ENCODE peak calls at places on chromosomes 7 and 10, in ten cellular contexts. One of them, this sample, is unnamed.

GRCh38 chr7:23759556-23760391 is 49.8 kb downstream of the STK31 start:
- DNase-seq in brain microvascular endothelial cell: peak; percentile 16
- DNase-seq in prostate gland: peak; percentile 61
- DNase-seq in astrocyte of the spinal cord: peak; percentile 77
- DNase-seq in GM23338: no peak
- DNase-seq in dorsolateral prefrontal cortex: no peak
- DNase-seq in HL-60: no peak
- DNase-seq in AG09309: no peak
- DNase-seq in fibroblast of lung: no peak
- DNase-seq in Peyer's patch: no peak
- DNase-seq in this sample: no peak

GRCh38 chr10:131775444-131775832 is 125.4 kb upstream of the PPP2R2D start:
- DNase-seq in AG09309: no peak
- DNase-seq in prostate gland: no peak
- DNase-seq in GM23338: no peak
- DNase-seq in dorsolateral prefrontal cortex: no peak
- DNase-seq in brain microvascular endothelial cell: no peak
- DNase-seq in Peyer's patch: no peak
- DNase-seq in HL-60: no peak
- DNase-seq in astrocyte of the spinal cord: no peak
- DNase-seq in fibroblast of lung: no peak
- DNase-seq in this sample: no peak

GRCh38 chr7:113331155-113331898 is 213.0 kb upstream of the SMIM30 start:
- DNase-seq in prostate gland: no peak
- DNase-seq in HL-60: no peak
- DNase-seq in dorsolateral prefrontal cortex: no peak
- DNase-seq in fibroblast of lung: no peak
- DNase-seq in astrocyte of the spinal cord: no peak
- DNase-seq in GM23338: peak; percentile 65
- DNase-seq in AG09309: no peak
- DNase-seq in brain microvascular endothelial cell: no peak
- DNase-seq in Peyer's patch: no peak
- DNase-seq in this sample: no peak

GRCh38 chr10:124628676-124629021 is 115.5 kb downstream of the FAM53B start:
- DNase-seq in brain microvascular endothelial cell: no peak
- DNase-seq in dorsolateral prefrontal cortex: no peak
- DNase-seq in astrocyte of the spinal cord: no peak
- DNase-seq in HL-60: no peak
- DNase-seq in Peyer's patch: no peak
- DNase-seq in AG09309: no peak
- DNase-seq in GM23338: no peak
- DNase-seq in prostate gland: no peak
- DNase-seq in fibroblast of lung: no peak
- DNase-seq in this sample: no peak

GRCh38 chr7:119175916-119176627 is 951.6 kb downstream of the ANKRD7 start:
- DNase-seq in prostate gland: peak; percentile 19
- DNase-seq in brain microvascular endothelial cell: peak; percentile 65
- DNase-seq in Peyer's patch: no peak
- DNase-seq in astrocyte of the spinal cord: peak; percentile 76
- DNase-seq in fibroblast of lung: peak; percentile 82
- DNase-seq in AG09309: no peak
- DNase-seq in HL-60: peak; percentile 56
- DNase-seq in GM23338: peak; percentile 98
- DNase-seq in dorsolateral prefrontal cortex: peak; percentile 65
- DNase-seq in this sample: peak; percentile 81

GRCh38 chr10:87092356-87092860 is 2.2 kb downstream of the GLUD1 start:
- DNase-seq in brain microvascular endothelial cell: peak; percentile 23
- DNase-seq in HL-60: no peak
- DNase-seq in GM23338: peak; percentile 46
- DNase-seq in dorsolateral prefrontal cortex: no peak
- DNase-seq in prostate gland: peak; percentile 44
- DNase-seq in fibroblast of lung: peak; percentile 62
- DNase-seq in AG09309: no peak
- DNase-seq in Peyer's patch: no peak
- DNase-seq in astrocyte of the spinal cord: peak; percentile 67
- DNase-seq in this sample: no peak

GRCh38 chr10:106136175-106136574 is 1028.3 kb downstream of the SORCS1 start:
- DNase-seq in dorsolateral prefrontal cortex: no peak
- DNase-seq in HL-60: no peak
- DNase-seq in GM23338: no peak
- DNase-seq in brain microvascular endothelial cell: no peak
- DNase-seq in fibroblast of lung: no peak
- DNase-seq in Peyer's patch: no peak
- DNase-seq in AG09309: no peak
- DNase-seq in astrocyte of the spinal cord: no peak
- DNase-seq in prostate gland: no peak
- DNase-seq in this sample: no peak

GRCh38 chr7:40015790-40016296 is 65.8 kb downstream of the CDK13 start:
- DNase-seq in brain microvascular endothelial cell: peak; percentile 11
- DNase-seq in dorsolateral prefrontal cortex: peak; percentile 39
- DNase-seq in Peyer's patch: no peak
- DNase-seq in prostate gland: peak; percentile 23
- DNase-seq in GM23338: no peak
- DNase-seq in fibroblast of lung: peak; percentile 66
- DNase-seq in astrocyte of the spinal cord: peak; percentile 60
- DNase-seq in HL-60: peak; percentile 18
- DNase-seq in AG09309: no peak
- DNase-seq in this sample: peak; percentile 62

GRCh38 chr7:112081778-112082177 is 124.4 kb downstream of the DOCK4 start:
- DNase-seq in astrocyte of the spinal cord: no peak
- DNase-seq in brain microvascular endothelial cell: no peak
- DNase-seq in fibroblast of lung: no peak
- DNase-seq in GM23338: no peak
- DNase-seq in prostate gland: no peak
- DNase-seq in dorsolateral prefrontal cortex: peak; percentile 23
- DNase-seq in HL-60: peak; percentile 87
- DNase-seq in Peyer's patch: no peak
- DNase-seq in AG09309: no peak
- DNase-seq in this sample: no peak

GRCh38 chr7:112079122-112079521 is 127.1 kb downstream of the DOCK4 start:
- DNase-seq in Peyer's patch: no peak
- DNase-seq in GM23338: no peak
- DNase-seq in brain microvascular endothelial cell: no peak
- DNase-seq in dorsolateral prefrontal cortex: no peak
- DNase-seq in AG09309: no peak
- DNase-seq in prostate gland: no peak
- DNase-seq in HL-60: no peak
- DNase-seq in fibroblast of lung: no peak
- DNase-seq in astrocyte of the spinal cord: no peak
- DNase-seq in this sample: no peak

GRCh38 chr7:112080441-112080840 is 125.8 kb downstream of the DOCK4 start:
- DNase-seq in fibroblast of lung: peak; percentile 95
- DNase-seq in GM23338: no peak
- DNase-seq in prostate gland: no peak
- DNase-seq in AG09309: peak; percentile 66
- DNase-seq in astrocyte of the spinal cord: peak; percentile 82
- DNase-seq in dorsolateral prefrontal cortex: no peak
- DNase-seq in brain microvascular endothelial cell: peak; percentile 92
- DNase-seq in Peyer's patch: no peak
- DNase-seq in HL-60: peak; percentile 83
- DNase-seq in this sample: peak; percentile 88

GRCh38 chr7:112079671-112080070 is 126.5 kb downstream of the DOCK4 start:
- DNase-seq in HL-60: no peak
- DNase-seq in astrocyte of the spinal cord: no peak
- DNase-seq in GM23338: no peak
- DNase-seq in brain microvascular endothelial cell: peak; percentile 20
- DNase-seq in prostate gland: no peak
- DNase-seq in AG09309: no peak
- DNase-seq in fibroblast of lung: peak; percentile 33
- DNase-seq in dorsolateral prefrontal cortex: no peak
- DNase-seq in Peyer's patch: no peak
- DNase-seq in this sample: no peak

DNA sequence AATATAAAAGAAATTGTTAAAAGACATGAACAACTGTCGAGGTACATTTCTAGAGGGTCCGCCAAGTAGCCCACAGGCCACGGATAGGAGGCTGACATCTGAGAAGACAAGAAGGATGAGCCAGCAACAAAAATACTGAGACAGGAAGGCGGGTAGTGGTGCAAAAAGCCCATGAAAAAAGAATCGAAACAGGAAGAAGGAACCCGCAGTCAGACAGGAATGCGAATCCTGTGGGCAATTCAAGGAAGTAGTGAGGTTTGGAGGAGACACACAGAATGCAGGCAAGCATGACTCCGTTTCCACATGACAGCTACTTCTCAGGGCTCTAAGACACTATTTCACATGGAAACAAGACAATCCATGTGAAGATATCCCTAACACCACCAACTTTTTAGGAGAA is 125.2 kb downstream of the DOCK4 start:
- DNase-seq in brain microvascular endothelial cell: peak; percentile 90
- DNase-seq in prostate gland: no peak
- DNase-seq in AG09309: no peak
- DNase-seq in GM23338: peak; percentile 42
- DNase-seq in astrocyte of the spinal cord: peak; percentile 70
- DNase-seq in Peyer's patch: peak; percentile 29
- DNase-seq in dorsolateral prefrontal cortex: peak; percentile 16
- DNase-seq in HL-60: peak; percentile 72
- DNase-seq in fibroblast of lung: peak; percentile 35
- DNase-seq in this sample: peak; percentile 68
- TF ChIP-seq CTCF in brain microvascular endothelial cell: no peak
- TF ChIP-seq CTCF in prostate gland: no peak
- TF ChIP-seq CTCF in AG09309: no peak
- TF ChIP-seq CTCF in GM23338: no peak
- TF ChIP-seq CTCF in astrocyte of the spinal cord: no peak
- TF ChIP-seq CTCF in Peyer's patch: no peak
- TF ChIP-seq CTCF in dorsolateral prefrontal cortex: no peak
- TF ChIP-seq CTCF in HL-60: no peak
- TF ChIP-seq CTCF in fibroblast of lung: no peak
- TF ChIP-seq CTCF in this sample: no peak

GRCh38 chr10:60732240-60733188 is 45.8 kb upstream of the CDK1 start:
- DNase-seq in AG09309: no peak
- DNase-seq in prostate gland: peak; percentile 61
- DNase-seq in fibroblast of lung: no peak
- DNase-seq in astrocyte of the spinal cord: no peak
- DNase-seq in HL-60: peak; percentile 14
- DNase-seq in Peyer's patch: peak; percentile 48
- DNase-seq in brain microvascular endothelial cell: no peak
- DNase-seq in GM23338: peak; percentile 69
- DNase-seq in dorsolateral prefrontal cortex: no peak
- DNase-seq in this sample: peak; percentile 21
- H3K4me3 ChIP-seq in AG09309: peak overlapping the region; percentile 37
- H3K4me3 ChIP-seq in prostate gland: peak overlapping the region; percentile 58
- H3K4me3 ChIP-seq in fibroblast of lung: peak overlapping the region; percentile 48
- H3K4me3 ChIP-seq in astrocyte of the spinal cord: peak overlapping the region; percentile 51
- H3K4me3 ChIP-seq in HL-60: peak overlapping the region; percentile 29
- H3K4me3 ChIP-seq in Peyer's patch: peak overlapping the region; percentile 92
- H3K4me3 ChIP-seq in brain microvascular endothelial cell: peak overlapping the region; percentile 66
- H3K4me3 ChIP-seq in GM23338: peak overlapping the region; percentile 63
- H3K4me3 ChIP-seq in dorsolateral prefrontal cortex: peak overlapping the region; percentile 51
- H3K4me3 ChIP-seq in this sample: peak overlapping the region; percentile 57

GRCh38 chr10:126906704-126907422 is 1.6 kb downstream of the DOCK1 start:
- DNase-seq in brain microvascular endothelial cell: no peak
- DNase-seq in dorsolateral prefrontal cortex: no peak
- DNase-seq in GM23338: no peak
- DNase-seq in HL-60: no peak
- DNase-seq in Peyer's patch: no peak
- DNase-seq in prostate gland: no peak
- DNase-seq in AG09309: no peak
- DNase-seq in fibroblast of lung: no peak
- DNase-seq in astrocyte of the spinal cord: no peak
- DNase-seq in this sample: no peak

GRCh38 chr10:126905776-126906703 is 812 bp downstream of the DOCK1 start:
- DNase-seq in dorsolateral prefrontal cortex: no peak
- DNase-seq in fibroblast of lung: peak; percentile 55
- DNase-seq in astrocyte of the spinal cord: peak; percentile 43
- DNase-seq in brain microvascular endothelial cell: no peak
- DNase-seq in AG09309: no peak
- DNase-seq in HL-60: no peak
- DNase-seq in GM23338: peak; percentile 88
- DNase-seq in prostate gland: no peak
- DNase-seq in Peyer's patch: no peak
- DNase-seq in this sample: no peak

GRCh38 chr10:126908729-126909526 is 3.7 kb downstream of the DOCK1 start:
- DNase-seq in brain microvascular endothelial cell: no peak
- DNase-seq in astrocyte of the spinal cord: no peak
- DNase-seq in prostate gland: no peak
- DNase-seq in AG09309: no peak
- DNase-seq in fibroblast of lung: no peak
- DNase-seq in dorsolateral prefrontal cortex: no peak
- DNase-seq in HL-60: no peak
- DNase-seq in GM23338: no peak
- DNase-seq in Peyer's patch: no peak
- DNase-seq in this sample: no peak

GRCh38 chr10:126908225-126908624 is 3.0 kb downstream of the DOCK1 start:
- DNase-seq in brain microvascular endothelial cell: no peak
- DNase-seq in Peyer's patch: no peak
- DNase-seq in GM23338: no peak
- DNase-seq in astrocyte of the spinal cord: no peak
- DNase-seq in HL-60: no peak
- DNase-seq in AG09309: no peak
- DNase-seq in dorsolateral prefrontal cortex: no peak
- DNase-seq in prostate gland: no peak
- DNase-seq in fibroblast of lung: no peak
- DNase-seq in this sample: no peak

DNA sequence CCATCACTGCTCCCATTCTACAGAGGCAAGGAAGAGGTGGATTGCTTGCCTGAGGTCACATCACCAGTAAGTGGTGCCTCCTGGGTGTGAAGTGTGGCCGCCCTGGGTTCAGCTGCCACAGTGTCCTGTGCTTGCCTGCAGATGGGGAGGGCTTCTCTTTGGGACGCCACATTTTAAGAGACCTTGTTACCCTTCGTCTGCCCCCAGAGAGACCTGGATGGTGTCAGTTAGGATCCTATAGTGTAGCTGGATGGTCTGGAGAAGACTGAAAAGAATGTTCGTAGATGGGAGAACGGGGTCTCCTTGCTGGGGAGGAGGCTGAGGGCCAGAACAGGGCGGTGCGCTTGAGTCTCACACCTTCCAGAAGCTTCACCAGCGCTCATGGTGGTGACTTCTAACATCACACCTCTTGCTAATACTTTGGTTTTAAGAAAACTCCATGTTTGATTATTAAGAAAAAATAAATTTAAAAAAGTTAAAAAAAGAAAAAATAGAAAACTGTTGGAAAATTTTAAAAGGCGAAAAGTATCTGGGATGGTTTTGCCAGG is 2.3 kb downstream of the DOCK1 start:
- DNase-seq in prostate gland: no peak
- DNase-seq in dorsolateral prefrontal cortex: no peak
- DNase-seq in Peyer's patch: no peak
- DNase-seq in brain microvascular endothelial cell: no peak
- DNase-seq in AG09309: no peak
- DNase-seq in fibroblast of lung: no peak
- DNase-seq in astrocyte of the spinal cord: no peak
- DNase-seq in HL-60: no peak
- DNase-seq in GM23338: peak; percentile 52
- DNase-seq in this sample: no peak
- TF ChIP-seq CTCF in prostate gland: no peak
- TF ChIP-seq CTCF in dorsolateral prefrontal cortex: no peak
- TF ChIP-seq CTCF in Peyer's patch: no peak
- TF ChIP-seq CTCF in brain microvascular endothelial cell: peak; percentile 24
- TF ChIP-seq CTCF in AG09309: no peak
- TF ChIP-seq CTCF in fibroblast of lung: no peak
- TF ChIP-seq CTCF in astrocyte of the spinal cord: peak; percentile 13
- TF ChIP-seq CTCF in HL-60: no peak
- TF ChIP-seq CTCF in GM23338: no peak
- TF ChIP-seq CTCF in this sample: no peak

DNA sequence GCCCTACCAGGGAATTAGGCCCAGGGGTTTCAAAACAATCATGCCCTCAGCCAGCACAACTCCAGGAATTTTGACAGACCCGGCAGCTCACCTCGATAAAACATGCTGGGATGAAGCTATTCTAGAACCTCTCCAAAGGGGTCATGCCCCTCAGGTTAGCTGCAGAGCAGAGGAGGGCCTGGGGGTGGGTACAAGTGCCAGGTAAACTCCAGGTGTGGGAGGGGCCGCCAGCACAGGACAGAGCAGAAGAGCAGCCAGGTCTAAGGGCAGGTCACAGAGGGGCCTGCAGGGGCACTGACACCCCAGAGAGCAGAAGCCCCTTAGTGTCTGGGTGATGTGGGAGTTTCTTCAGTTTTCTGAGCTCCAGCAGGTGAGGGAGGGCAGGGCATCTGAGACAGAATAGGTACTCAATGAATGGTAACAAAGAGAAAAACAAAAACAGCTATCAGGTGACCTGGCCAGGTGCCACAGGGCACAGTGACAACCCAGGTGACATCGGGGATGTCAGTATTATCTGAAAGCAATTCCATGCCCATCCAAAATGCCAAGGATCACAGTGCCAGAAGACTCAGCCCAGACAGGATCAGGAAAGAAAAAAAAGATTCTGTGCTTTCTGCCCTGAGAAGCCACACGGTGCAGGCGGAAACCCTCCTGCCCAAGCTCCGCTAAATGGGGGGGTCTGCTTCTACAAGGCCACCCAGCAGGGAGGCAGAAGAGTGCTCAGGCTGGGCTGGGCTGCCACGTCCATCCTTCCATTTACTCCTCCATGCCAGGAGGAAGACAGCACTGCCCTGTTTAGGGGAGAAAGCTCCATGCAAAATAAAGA is 104.5 kb downstream of the TNS3 start:
- DNase-seq in fibroblast of lung: no peak
- DNase-seq in HL-60: no peak
- DNase-seq in GM23338: no peak
- DNase-seq in dorsolateral prefrontal cortex: no peak
- DNase-seq in Peyer's patch: no peak
- DNase-seq in astrocyte of the spinal cord: no peak
- DNase-seq in AG09309: no peak
- DNase-seq in prostate gland: no peak
- DNase-seq in brain microvascular endothelial cell: no peak
- DNase-seq in this sample: no peak
- H3K4me3 ChIP-seq in fibroblast of lung: no peak overlapping the region
- H3K4me3 ChIP-seq in HL-60: no peak overlapping the region
- H3K4me3 ChIP-seq in GM23338: no peak overlapping the region
- H3K4me3 ChIP-seq in dorsolateral prefrontal cortex: no peak overlapping the region
- H3K4me3 ChIP-seq in Peyer's patch: no peak overlapping the region
- H3K4me3 ChIP-seq in astrocyte of the spinal cord: no peak overlapping the region
- H3K4me3 ChIP-seq in AG09309: no peak overlapping the region
- H3K4me3 ChIP-seq in prostate gland: no peak overlapping the region
- H3K4me3 ChIP-seq in brain microvascular endothelial cell: no peak overlapping the region
- H3K4me3 ChIP-seq in this sample: no peak overlapping the region

This sample was measured in GM12865.